ENCODE peak calls at places on chromosomes 13 and 19, in four cellular contexts. One of them, this sample, is unnamed.
A peak's percentile ranks its signal among the peaks of the same experiment; 100 is the strongest.

GRCh38 chr13:29576581-29576980 is 18.9 kb downstream of the SLC7A1 start:
- DNase-seq in breast epithelium: no peak
- DNase-seq in tibial artery: no peak
- DNase-seq in lower leg skin: no peak
- DNase-seq in this sample: no peak

GRCh38 chr19:15025237-15025636 is 24.0 kb upstream of the CASP14 start:
- DNase-seq in breast epithelium: peak; percentile 18
- DNase-seq in tibial artery: no peak
- DNase-seq in lower leg skin: no peak
- DNase-seq in this sample: no peak

GRCh38 chr19:13597625-13598024 is 91.3 kb upstream of the CACNA1A start:
- DNase-seq in breast epithelium: peak; percentile 22
- DNase-seq in lower leg skin: no peak
- DNase-seq in tibial artery: peak; percentile 32
- DNase-seq in this sample: no peak

GRCh38 chr13:64278493-64278892 is 2862.8 kb upstream of the PCDH20 start:
- DNase-seq in tibial artery: no peak
- DNase-seq in breast epithelium: no peak
- DNase-seq in lower leg skin: no peak
- DNase-seq in this sample: no peak

GRCh38 chr19:57812201-57812600 is 2.5 kb downstream of the ZNF552 start:
- DNase-seq in lower leg skin: no peak
- DNase-seq in breast epithelium: no peak
- DNase-seq in tibial artery: no peak
- DNase-seq in this sample: no peak

GRCh38 chr19:10514211-10515145 is 2.8 kb downstream of the S1PR5 start:
- DNase-seq in tibial artery: no peak
- DNase-seq in breast epithelium: no peak
- DNase-seq in lower leg skin: no peak
- DNase-seq in this sample: peak; percentile 23

GRCh38 chr19:1288528-1289394 is 3.1 kb downstream of the EFNA2 start:
- DNase-seq in lower leg skin: no peak
- DNase-seq in tibial artery: no peak
- DNase-seq in breast epithelium: no peak
- DNase-seq in this sample: no peak

GRCh38 chr13:28344163-28344562 is 150.8 kb downstream of the FLT1 start:
- DNase-seq in tibial artery: no peak
- DNase-seq in breast epithelium: no peak
- DNase-seq in lower leg skin: no peak
- DNase-seq in this sample: no peak

GRCh38 chr13:52025475-52026245 is 1.2 kb downstream of the UTP14C start:
- DNase-seq in breast epithelium: no peak
- DNase-seq in lower leg skin: no peak
- DNase-seq in tibial artery: no peak
- DNase-seq in this sample: no peak

GRCh38 chr19:30402790-30403189 is 30.6 kb downstream of the ZNF536 start:
- DNase-seq in tibial artery: no peak
- DNase-seq in breast epithelium: no peak
- DNase-seq in lower leg skin: peak; percentile 56
- DNase-seq in this sample: no peak

GRCh38 chr19:41767105-41767504 is 11.8 kb downstream of the CEACAM6 start:
- DNase-seq in lower leg skin: no peak
- DNase-seq in tibial artery: no peak
- DNase-seq in breast epithelium: no peak
- DNase-seq in this sample: no peak

GRCh38 chr19:50449236-50449899 is 16.7 kb downstream of the MYBPC2 start:
- DNase-seq in tibial artery: no peak
- DNase-seq in breast epithelium: no peak
- DNase-seq in lower leg skin: no peak
- DNase-seq in this sample: no peak

GRCh38 chr13:36432106-36432544 is at the start of gene CCNA1:
- DNase-seq in tibial artery: no peak
- DNase-seq in lower leg skin: no peak
- DNase-seq in breast epithelium: no peak
- DNase-seq in this sample: peak; percentile 23

GRCh38 chr13:100130930-100131511 is 42.1 kb downstream of the PCCA start:
- DNase-seq in tibial artery: no peak
- DNase-seq in lower leg skin: no peak
- DNase-seq in breast epithelium: no peak
- DNase-seq in this sample: no peak

DNA sequence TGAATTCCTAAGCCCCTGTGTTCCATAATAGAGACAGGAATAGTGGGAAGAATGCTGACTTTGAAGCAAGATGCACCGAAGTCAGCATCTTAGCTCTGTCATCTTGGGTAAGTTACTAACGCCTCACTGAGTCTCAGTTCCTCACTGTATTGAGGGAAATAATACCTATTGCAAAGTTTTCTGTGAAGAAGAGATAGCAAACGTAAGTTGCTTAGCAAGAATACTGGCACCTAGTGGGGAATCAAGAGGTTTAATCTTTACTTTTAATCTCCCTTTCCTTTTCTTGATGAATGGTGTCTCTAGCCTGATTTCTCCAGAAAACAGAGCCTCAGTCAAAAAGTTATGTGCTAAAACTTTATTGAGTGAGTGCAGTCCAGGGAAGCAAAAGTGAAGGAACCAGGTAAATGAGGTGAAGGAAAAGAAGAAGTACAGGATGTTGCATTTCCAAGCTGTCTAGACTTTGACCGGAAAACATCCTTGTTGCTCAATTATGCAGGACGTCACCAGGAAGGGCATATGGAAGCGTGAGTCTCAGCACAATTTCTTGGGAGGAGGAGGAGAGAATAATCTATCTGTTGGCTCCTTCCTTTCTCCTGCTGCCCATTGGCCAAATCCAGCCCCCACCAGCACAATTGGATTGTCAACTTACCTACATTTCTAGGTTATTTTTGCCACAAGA is 210.0 kb downstream of the B3GLCT start:
- DNase-seq in lower leg skin: no peak
- DNase-seq in breast epithelium: no peak
- DNase-seq in tibial artery: no peak
- DNase-seq in this sample: no peak
- TF ChIP-seq CTCF in lower leg skin: no peak
- TF ChIP-seq CTCF in breast epithelium: no peak
- TF ChIP-seq CTCF in tibial artery: no peak
- TF ChIP-seq CTCF in this sample: no peak

GRCh38 chr19:34662919-34663318 is 14.0 kb downstream of the SCGB2B2 start:
- DNase-seq in breast epithelium: no peak
- DNase-seq in lower leg skin: no peak
- DNase-seq in tibial artery: no peak
- DNase-seq in this sample: no peak
- TF ChIP-seq CTCF in breast epithelium: no peak
- TF ChIP-seq CTCF in lower leg skin: no peak
- TF ChIP-seq CTCF in tibial artery: no peak
- TF ChIP-seq CTCF in this sample: no peak

GRCh38 chr13:74883834-74884233 is 598.1 kb downstream of the TBC1D4 start:
- DNase-seq in breast epithelium: no peak
- DNase-seq in lower leg skin: no peak
- DNase-seq in tibial artery: no peak
- DNase-seq in this sample: no peak
- TF ChIP-seq CTCF in breast epithelium: no peak
- TF ChIP-seq CTCF in lower leg skin: no peak
- TF ChIP-seq CTCF in tibial artery: no peak
- TF ChIP-seq CTCF in this sample: no peak

GRCh38 chr13:45807520-45808099 is 43.9 kb downstream of the SIAH3 start:
- DNase-seq in tibial artery: no peak
- DNase-seq in breast epithelium: no peak
- DNase-seq in lower leg skin: no peak
- DNase-seq in this sample: no peak
- TF ChIP-seq CTCF in tibial artery: peak; percentile 31
- TF ChIP-seq CTCF in breast epithelium: peak; percentile 52
- TF ChIP-seq CTCF in lower leg skin: no peak
- TF ChIP-seq CTCF in this sample: no peak

GRCh38 chr19:52991021-52991420 is 22.7 kb upstream of the ERVV-1 start:
- DNase-seq in lower leg skin: no peak
- DNase-seq in tibial artery: no peak
- DNase-seq in breast epithelium: no peak
- DNase-seq in this sample: no peak

GRCh38 chr19:52991484-52991883 is 22.2 kb upstream of the ERVV-1 start:
- DNase-seq in tibial artery: no peak
- DNase-seq in breast epithelium: no peak
- DNase-seq in lower leg skin: peak; percentile 69
- DNase-seq in this sample: no peak

GRCh38 chr19:52995711-52996110 is 18.0 kb upstream of the ERVV-1 start:
- DNase-seq in tibial artery: no peak
- DNase-seq in breast epithelium: no peak
- DNase-seq in lower leg skin: no peak
- DNase-seq in this sample: no peak

GRCh38 chr19:52993342-52994178 is 20.2 kb upstream of the ERVV-1 start:
- DNase-seq in breast epithelium: peak; percentile 73
- DNase-seq in lower leg skin: peak; percentile 95
- DNase-seq in tibial artery: peak; percentile 79
- DNase-seq in this sample: peak; percentile 70

DNA sequence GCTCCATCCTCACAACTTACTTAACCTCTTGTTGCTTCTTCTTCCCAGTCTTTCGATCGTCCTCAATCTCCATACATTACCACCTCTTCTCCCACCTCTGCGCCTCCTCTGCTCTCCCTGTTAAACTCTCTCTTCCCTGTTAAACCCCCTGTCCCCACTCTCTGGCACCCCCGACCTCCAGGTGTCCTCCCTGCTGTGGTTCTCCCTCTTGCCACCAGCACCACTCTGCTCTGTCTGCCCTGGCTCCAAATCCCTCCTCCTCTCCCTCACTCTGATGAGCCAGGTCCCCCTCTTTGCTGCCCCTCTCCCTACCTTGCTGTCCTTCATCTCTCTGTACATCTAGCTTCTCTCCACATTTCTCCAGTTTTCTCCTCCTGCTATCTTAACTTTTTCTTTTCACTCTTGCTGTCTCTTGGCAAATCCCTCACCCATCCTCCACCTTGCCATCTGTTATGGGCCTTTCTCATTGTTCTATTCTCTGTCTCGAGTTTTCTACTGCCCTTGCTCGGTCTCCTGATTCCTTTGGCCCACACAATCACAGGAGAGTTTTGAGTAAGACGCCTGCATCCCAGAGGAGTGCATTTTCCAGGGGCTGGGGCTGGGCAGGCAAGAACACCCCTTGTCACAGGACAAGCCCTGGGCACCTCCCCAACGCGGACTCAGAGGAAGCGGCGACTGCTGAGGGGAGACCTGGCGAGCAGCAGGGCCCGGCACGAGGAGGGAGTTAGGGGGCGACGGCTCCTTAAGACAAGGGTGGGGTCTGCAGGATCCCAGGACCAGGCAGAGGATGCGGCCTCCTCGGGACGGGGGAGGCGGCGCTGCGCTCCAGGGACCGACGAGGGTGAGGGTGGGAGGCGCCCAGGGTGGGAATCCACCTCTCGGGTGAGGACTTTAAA is 21.4 kb upstream of the ERVV-1 start:
- DNase-seq in lower leg skin: peak; percentile 87
- DNase-seq in tibial artery: peak; percentile 34
- DNase-seq in breast epithelium: peak; percentile 20
- DNase-seq in this sample: no peak
- TF ChIP-seq CTCF in lower leg skin: no peak
- TF ChIP-seq CTCF in tibial artery: no peak
- TF ChIP-seq CTCF in breast epithelium: no peak
- TF ChIP-seq CTCF in this sample: no peak

GRCh38 chr13:110010433-110011135 is 224.2 kb upstream of the IRS2 start:
- DNase-seq in lower leg skin: no peak
- DNase-seq in breast epithelium: no peak
- DNase-seq in tibial artery: no peak
- DNase-seq in this sample: no peak

GRCh38 chr13:110014719-110015118 is 228.3 kb upstream of the IRS2 start:
- DNase-seq in lower leg skin: no peak
- DNase-seq in tibial artery: no peak
- DNase-seq in breast epithelium: no peak
- DNase-seq in this sample: no peak

GRCh38 chr13:110008816-110009215 is 222.4 kb upstream of the IRS2 start:
- DNase-seq in lower leg skin: no peak
- DNase-seq in tibial artery: no peak
- DNase-seq in breast epithelium: no peak
- DNase-seq in this sample: no peak

GRCh38 chr13:110015253-110015652 is 228.9 kb upstream of the IRS2 start:
- DNase-seq in tibial artery: no peak
- DNase-seq in lower leg skin: no peak
- DNase-seq in breast epithelium: peak; percentile 47
- DNase-seq in this sample: no peak

GRCh38 chr13:110012102-110012739 is 225.8 kb upstream of the IRS2 start:
- DNase-seq in tibial artery: no peak
- DNase-seq in lower leg skin: no peak
- DNase-seq in breast epithelium: no peak
- DNase-seq in this sample: no peak
- TF ChIP-seq CTCF in tibial artery: no peak
- TF ChIP-seq CTCF in lower leg skin: no peak
- TF ChIP-seq CTCF in breast epithelium: no peak
- TF ChIP-seq CTCF in this sample: no peak

GRCh38 chr19:32303193-32303592 is 42.2 kb upstream of the ZNF507 start:
- DNase-seq in tibial artery: no peak
- DNase-seq in breast epithelium: no peak
- DNase-seq in lower leg skin: no peak
- DNase-seq in this sample: no peak
- TF ChIP-seq CTCF in tibial artery: no peak
- TF ChIP-seq CTCF in breast epithelium: no peak
- TF ChIP-seq CTCF in lower leg skin: no peak
- TF ChIP-seq CTCF in this sample: no peak